ENCODE peak calls at places on chromosomes 16 and 17, in seven cellular contexts. One of them, this sample, is unnamed.

GRCh38 chr16:71882505-71883192 is 1.3 kb downstream of the ZNF821 start:
- DNase-seq in adipocyte: peak; percentile 95
- DNase-seq in SW 1271: peak; percentile 80
- DNase-seq in stimulated activated naive CD8-positive, alpha-beta T cell treated with anti-CD3 and anti-CD28 coated beads, Interleukin-15, Interleukin-2, amounts not matched to agents 100 U/mL and 50 U/mL, for 24 hours: peak; percentile 80
- DNase-seq in NCI-H460: peak; percentile 63
- DNase-seq in stimulated activated CD8-positive, alpha-beta memory T cell treated with anti-CD3 and anti-CD28 coated beads, Interleukin-4, amount 100 ng/mL, for 24 hours: peak; percentile 40
- DNase-seq in tibial nerve: peak; percentile 98
- DNase-seq in this sample: peak; percentile 82

GRCh38 chr16:48948911-48949310 is 332.7 kb downstream of the CBLN1 start:
- DNase-seq in adipocyte: no peak
- DNase-seq in stimulated activated naive CD8-positive, alpha-beta T cell treated with anti-CD3 and anti-CD28 coated beads, Interleukin-15, Interleukin-2, amounts not matched to agents 100 U/mL and 50 U/mL, for 24 hours: no peak
- DNase-seq in SW 1271: no peak
- DNase-seq in NCI-H460: no peak
- DNase-seq in stimulated activated CD8-positive, alpha-beta memory T cell treated with anti-CD3 and anti-CD28 coated beads, Interleukin-4, amount 100 ng/mL, for 24 hours: no peak
- DNase-seq in tibial nerve: no peak
- DNase-seq in this sample: no peak

GRCh38 chr16:47236716-47237115 is 93.0 kb upstream of the NETO2 start:
- DNase-seq in SW 1271: no peak
- DNase-seq in adipocyte: no peak
- DNase-seq in tibial nerve: no peak
- DNase-seq in stimulated activated CD8-positive, alpha-beta memory T cell treated with anti-CD3 and anti-CD28 coated beads, Interleukin-4, amount 100 ng/mL, for 24 hours: no peak
- DNase-seq in stimulated activated naive CD8-positive, alpha-beta T cell treated with anti-CD3 and anti-CD28 coated beads, Interleukin-15, Interleukin-2, amounts not matched to agents 100 U/mL and 50 U/mL, for 24 hours: no peak
- DNase-seq in NCI-H460: no peak
- DNase-seq in this sample: no peak

GRCh38 chr16:4693956-4694663 is 748 bp downstream of the NUDT16L1 start:
- DNase-seq in tibial nerve: no peak
- DNase-seq in stimulated activated naive CD8-positive, alpha-beta T cell treated with anti-CD3 and anti-CD28 coated beads, Interleukin-15, Interleukin-2, amounts not matched to agents 100 U/mL and 50 U/mL, for 24 hours: peak; percentile 55
- DNase-seq in SW 1271: no peak
- DNase-seq in NCI-H460: no peak
- DNase-seq in adipocyte: peak; percentile 69
- DNase-seq in stimulated activated CD8-positive, alpha-beta memory T cell treated with anti-CD3 and anti-CD28 coated beads, Interleukin-4, amount 100 ng/mL, for 24 hours: peak; percentile 23
- DNase-seq in this sample: peak; percentile 36

GRCh38 chr17:47702391-47702995 is 8.5 kb downstream of the TBKBP1 start:
- DNase-seq in stimulated activated naive CD8-positive, alpha-beta T cell treated with anti-CD3 and anti-CD28 coated beads, Interleukin-15, Interleukin-2, amounts not matched to agents 100 U/mL and 50 U/mL, for 24 hours: no peak
- DNase-seq in SW 1271: no peak
- DNase-seq in stimulated activated CD8-positive, alpha-beta memory T cell treated with anti-CD3 and anti-CD28 coated beads, Interleukin-4, amount 100 ng/mL, for 24 hours: no peak
- DNase-seq in adipocyte: no peak
- DNase-seq in NCI-H460: no peak
- DNase-seq in tibial nerve: no peak
- DNase-seq in this sample: no peak

GRCh38 chr17:80649672-80650338 is 105.2 kb downstream of the RPTOR start:
- DNase-seq in adipocyte: peak; percentile 87
- DNase-seq in stimulated activated CD8-positive, alpha-beta memory T cell treated with anti-CD3 and anti-CD28 coated beads, Interleukin-4, amount 100 ng/mL, for 24 hours: peak; percentile 63
- DNase-seq in SW 1271: peak; percentile 17
- DNase-seq in tibial nerve: peak; percentile 43
- DNase-seq in stimulated activated naive CD8-positive, alpha-beta T cell treated with anti-CD3 and anti-CD28 coated beads, Interleukin-15, Interleukin-2, amounts not matched to agents 100 U/mL and 50 U/mL, for 24 hours: peak; percentile 83
- DNase-seq in NCI-H460: peak; percentile 25
- DNase-seq in this sample: peak; percentile 62

GRCh38 chr16:50270510-50271147 is 4.3 kb downstream of the ADCY7 start:
- DNase-seq in stimulated activated naive CD8-positive, alpha-beta T cell treated with anti-CD3 and anti-CD28 coated beads, Interleukin-15, Interleukin-2, amounts not matched to agents 100 U/mL and 50 U/mL, for 24 hours: no peak
- DNase-seq in stimulated activated CD8-positive, alpha-beta memory T cell treated with anti-CD3 and anti-CD28 coated beads, Interleukin-4, amount 100 ng/mL, for 24 hours: no peak
- DNase-seq in adipocyte: no peak
- DNase-seq in SW 1271: no peak
- DNase-seq in NCI-H460: no peak
- DNase-seq in tibial nerve: no peak
- DNase-seq in this sample: no peak

GRCh38 chr16:22915003-22915402 is 101.0 kb downstream of the HS3ST2 start:
- DNase-seq in NCI-H460: no peak
- DNase-seq in stimulated activated CD8-positive, alpha-beta memory T cell treated with anti-CD3 and anti-CD28 coated beads, Interleukin-4, amount 100 ng/mL, for 24 hours: no peak
- DNase-seq in stimulated activated naive CD8-positive, alpha-beta T cell treated with anti-CD3 and anti-CD28 coated beads, Interleukin-15, Interleukin-2, amounts not matched to agents 100 U/mL and 50 U/mL, for 24 hours: no peak
- DNase-seq in adipocyte: no peak
- DNase-seq in SW 1271: no peak
- DNase-seq in tibial nerve: no peak
- DNase-seq in this sample: peak; percentile 48

GRCh38 chr17:41919165-41919817 is 540 bp upstream of the ACLY start:
- DNase-seq in NCI-H460: no peak
- DNase-seq in tibial nerve: peak; percentile 55
- DNase-seq in stimulated activated naive CD8-positive, alpha-beta T cell treated with anti-CD3 and anti-CD28 coated beads, Interleukin-15, Interleukin-2, amounts not matched to agents 100 U/mL and 50 U/mL, for 24 hours: no peak
- DNase-seq in adipocyte: peak; percentile 85
- DNase-seq in stimulated activated CD8-positive, alpha-beta memory T cell treated with anti-CD3 and anti-CD28 coated beads, Interleukin-4, amount 100 ng/mL, for 24 hours: no peak
- DNase-seq in SW 1271: peak; percentile 55
- DNase-seq in this sample: peak; percentile 77

GRCh38 chr16:25841776-25842175 is 150.0 kb downstream of the HS3ST4 start:
- DNase-seq in stimulated activated naive CD8-positive, alpha-beta T cell treated with anti-CD3 and anti-CD28 coated beads, Interleukin-15, Interleukin-2, amounts not matched to agents 100 U/mL and 50 U/mL, for 24 hours: no peak
- DNase-seq in NCI-H460: no peak
- DNase-seq in tibial nerve: no peak
- DNase-seq in SW 1271: no peak
- DNase-seq in stimulated activated CD8-positive, alpha-beta memory T cell treated with anti-CD3 and anti-CD28 coated beads, Interleukin-4, amount 100 ng/mL, for 24 hours: no peak
- DNase-seq in adipocyte: no peak
- DNase-seq in this sample: no peak

GRCh38 chr16:73020409-73020884 is 27.5 kb downstream of the ZFHX3 start:
- DNase-seq in tibial nerve: peak; percentile 73
- DNase-seq in adipocyte: peak; percentile 97
- DNase-seq in stimulated activated naive CD8-positive, alpha-beta T cell treated with anti-CD3 and anti-CD28 coated beads, Interleukin-15, Interleukin-2, amounts not matched to agents 100 U/mL and 50 U/mL, for 24 hours: no peak
- DNase-seq in NCI-H460: peak; percentile 83
- DNase-seq in stimulated activated CD8-positive, alpha-beta memory T cell treated with anti-CD3 and anti-CD28 coated beads, Interleukin-4, amount 100 ng/mL, for 24 hours: no peak
- DNase-seq in SW 1271: no peak
- DNase-seq in this sample: peak; percentile 77

GRCh38 chr17:59647288-59647687 is 27.6 kb downstream of the CLTC start:
- DNase-seq in SW 1271: no peak
- DNase-seq in NCI-H460: no peak
- DNase-seq in adipocyte: no peak
- DNase-seq in stimulated activated CD8-positive, alpha-beta memory T cell treated with anti-CD3 and anti-CD28 coated beads, Interleukin-4, amount 100 ng/mL, for 24 hours: no peak
- DNase-seq in tibial nerve: no peak
- DNase-seq in stimulated activated naive CD8-positive, alpha-beta T cell treated with anti-CD3 and anti-CD28 coated beads, Interleukin-15, Interleukin-2, amounts not matched to agents 100 U/mL and 50 U/mL, for 24 hours: no peak
- DNase-seq in this sample: no peak

GRCh38 chr17:28982191-28982793 is 23.5 kb downstream of the SEZ6 start:
- DNase-seq in stimulated activated CD8-positive, alpha-beta memory T cell treated with anti-CD3 and anti-CD28 coated beads, Interleukin-4, amount 100 ng/mL, for 24 hours: peak; percentile 22
- DNase-seq in SW 1271: no peak
- DNase-seq in stimulated activated naive CD8-positive, alpha-beta T cell treated with anti-CD3 and anti-CD28 coated beads, Interleukin-15, Interleukin-2, amounts not matched to agents 100 U/mL and 50 U/mL, for 24 hours: peak; percentile 45
- DNase-seq in NCI-H460: no peak
- DNase-seq in adipocyte: no peak
- DNase-seq in tibial nerve: peak; percentile 48
- DNase-seq in this sample: no peak

GRCh38 chr17:36133629-36134259 is 30.1 kb downstream of the CCL4 start:
- DNase-seq in stimulated activated naive CD8-positive, alpha-beta T cell treated with anti-CD3 and anti-CD28 coated beads, Interleukin-15, Interleukin-2, amounts not matched to agents 100 U/mL and 50 U/mL, for 24 hours: no peak
- DNase-seq in adipocyte: no peak
- DNase-seq in SW 1271: no peak
- DNase-seq in NCI-H460: no peak
- DNase-seq in tibial nerve: peak; percentile 56
- DNase-seq in stimulated activated CD8-positive, alpha-beta memory T cell treated with anti-CD3 and anti-CD28 coated beads, Interleukin-4, amount 100 ng/mL, for 24 hours: no peak
- DNase-seq in this sample: no peak

GRCh38 chr17:29847527-29847931 is 82.5 kb downstream of the SSH2 start:
- DNase-seq in NCI-H460: no peak
- DNase-seq in adipocyte: peak; percentile 26
- DNase-seq in stimulated activated naive CD8-positive, alpha-beta T cell treated with anti-CD3 and anti-CD28 coated beads, Interleukin-15, Interleukin-2, amounts not matched to agents 100 U/mL and 50 U/mL, for 24 hours: no peak
- DNase-seq in SW 1271: no peak
- DNase-seq in tibial nerve: no peak
- DNase-seq in stimulated activated CD8-positive, alpha-beta memory T cell treated with anti-CD3 and anti-CD28 coated beads, Interleukin-4, amount 100 ng/mL, for 24 hours: no peak
- DNase-seq in this sample: no peak

GRCh38 chr17:69485126-69485724 is 70.7 kb downstream of the MAP2K6 start:
- DNase-seq in SW 1271: no peak
- DNase-seq in NCI-H460: no peak
- DNase-seq in stimulated activated naive CD8-positive, alpha-beta T cell treated with anti-CD3 and anti-CD28 coated beads, Interleukin-15, Interleukin-2, amounts not matched to agents 100 U/mL and 50 U/mL, for 24 hours: no peak
- DNase-seq in adipocyte: no peak
- DNase-seq in stimulated activated CD8-positive, alpha-beta memory T cell treated with anti-CD3 and anti-CD28 coated beads, Interleukin-4, amount 100 ng/mL, for 24 hours: no peak
- DNase-seq in tibial nerve: peak; percentile 86
- DNase-seq in this sample: no peak

GRCh38 chr17:67959510-67959909 is 36.8 kb downstream of the C17orf58 start:
- DNase-seq in NCI-H460: no peak
- DNase-seq in adipocyte: no peak
- DNase-seq in stimulated activated naive CD8-positive, alpha-beta T cell treated with anti-CD3 and anti-CD28 coated beads, Interleukin-15, Interleukin-2, amounts not matched to agents 100 U/mL and 50 U/mL, for 24 hours: no peak
- DNase-seq in SW 1271: no peak
- DNase-seq in tibial nerve: no peak
- DNase-seq in stimulated activated CD8-positive, alpha-beta memory T cell treated with anti-CD3 and anti-CD28 coated beads, Interleukin-4, amount 100 ng/mL, for 24 hours: no peak
- DNase-seq in this sample: no peak

GRCh38 chr17:81428121-81428515 is 32.9 kb downstream of the BAHCC1 start:
- DNase-seq in NCI-H460: no peak
- DNase-seq in stimulated activated naive CD8-positive, alpha-beta T cell treated with anti-CD3 and anti-CD28 coated beads, Interleukin-15, Interleukin-2, amounts not matched to agents 100 U/mL and 50 U/mL, for 24 hours: no peak
- DNase-seq in adipocyte: no peak
- DNase-seq in stimulated activated CD8-positive, alpha-beta memory T cell treated with anti-CD3 and anti-CD28 coated beads, Interleukin-4, amount 100 ng/mL, for 24 hours: no peak
- DNase-seq in tibial nerve: no peak
- DNase-seq in SW 1271: no peak
- DNase-seq in this sample: no peak

GRCh38 chr16:86768231-86768791 is 190.0 kb downstream of the FOXL1 start:
- DNase-seq in tibial nerve: no peak
- DNase-seq in stimulated activated CD8-positive, alpha-beta memory T cell treated with anti-CD3 and anti-CD28 coated beads, Interleukin-4, amount 100 ng/mL, for 24 hours: no peak
- DNase-seq in SW 1271: no peak
- DNase-seq in adipocyte: no peak
- DNase-seq in stimulated activated naive CD8-positive, alpha-beta T cell treated with anti-CD3 and anti-CD28 coated beads, Interleukin-15, Interleukin-2, amounts not matched to agents 100 U/mL and 50 U/mL, for 24 hours: no peak
- DNase-seq in NCI-H460: no peak
- DNase-seq in this sample: no peak

GRCh38 chr17:73288534-73289302 is 23.1 kb downstream of the CDC42EP4 start:
- DNase-seq in tibial nerve: no peak
- DNase-seq in adipocyte: no peak
- DNase-seq in NCI-H460: no peak
- DNase-seq in stimulated activated CD8-positive, alpha-beta memory T cell treated with anti-CD3 and anti-CD28 coated beads, Interleukin-4, amount 100 ng/mL, for 24 hours: no peak
- DNase-seq in stimulated activated naive CD8-positive, alpha-beta T cell treated with anti-CD3 and anti-CD28 coated beads, Interleukin-15, Interleukin-2, amounts not matched to agents 100 U/mL and 50 U/mL, for 24 hours: no peak
- DNase-seq in SW 1271: no peak
- DNase-seq in this sample: no peak

GRCh38 chr17:5883775-5884665 is 186.2 kb upstream of the WSCD1 start:
- DNase-seq in NCI-H460: no peak
- DNase-seq in SW 1271: no peak
- DNase-seq in stimulated activated naive CD8-positive, alpha-beta T cell treated with anti-CD3 and anti-CD28 coated beads, Interleukin-15, Interleukin-2, amounts not matched to agents 100 U/mL and 50 U/mL, for 24 hours: no peak
- DNase-seq in adipocyte: no peak
- DNase-seq in tibial nerve: no peak
- DNase-seq in stimulated activated CD8-positive, alpha-beta memory T cell treated with anti-CD3 and anti-CD28 coated beads, Interleukin-4, amount 100 ng/mL, for 24 hours: no peak
- DNase-seq in this sample: no peak

GRCh38 chr16:71205482-71206131 is 24.9 kb downstream of the HYDIN start:
- DNase-seq in adipocyte: no peak
- DNase-seq in NCI-H460: no peak
- DNase-seq in SW 1271: no peak
- DNase-seq in stimulated activated naive CD8-positive, alpha-beta T cell treated with anti-CD3 and anti-CD28 coated beads, Interleukin-15, Interleukin-2, amounts not matched to agents 100 U/mL and 50 U/mL, for 24 hours: no peak
- DNase-seq in stimulated activated CD8-positive, alpha-beta memory T cell treated with anti-CD3 and anti-CD28 coated beads, Interleukin-4, amount 100 ng/mL, for 24 hours: no peak
- DNase-seq in tibial nerve: no peak
- DNase-seq in this sample: no peak

GRCh38 chr17:65662166-65662565 is 100.7 kb upstream of the AXIN2 start:
- DNase-seq in SW 1271: no peak
- DNase-seq in NCI-H460: no peak
- DNase-seq in adipocyte: peak; percentile 79
- DNase-seq in stimulated activated naive CD8-positive, alpha-beta T cell treated with anti-CD3 and anti-CD28 coated beads, Interleukin-15, Interleukin-2, amounts not matched to agents 100 U/mL and 50 U/mL, for 24 hours: no peak
- DNase-seq in stimulated activated CD8-positive, alpha-beta memory T cell treated with anti-CD3 and anti-CD28 coated beads, Interleukin-4, amount 100 ng/mL, for 24 hours: no peak
- DNase-seq in tibial nerve: no peak
- DNase-seq in this sample: no peak

GRCh38 chr16:30896890-30897730 is 696 bp downstream of the CTF1 start:
- DNase-seq in stimulated activated CD8-positive, alpha-beta memory T cell treated with anti-CD3 and anti-CD28 coated beads, Interleukin-4, amount 100 ng/mL, for 24 hours: peak; percentile 67
- DNase-seq in adipocyte: peak; percentile 97
- DNase-seq in stimulated activated naive CD8-positive, alpha-beta T cell treated with anti-CD3 and anti-CD28 coated beads, Interleukin-15, Interleukin-2, amounts not matched to agents 100 U/mL and 50 U/mL, for 24 hours: peak; percentile 86
- DNase-seq in tibial nerve: peak; percentile 85
- DNase-seq in NCI-H460: peak; percentile 86
- DNase-seq in SW 1271: peak; percentile 78
- DNase-seq in this sample: peak; percentile 82

GRCh38 chr17:81401727-81402529 is 6.7 kb downstream of the BAHCC1 start:
- DNase-seq in stimulated activated CD8-positive, alpha-beta memory T cell treated with anti-CD3 and anti-CD28 coated beads, Interleukin-4, amount 100 ng/mL, for 24 hours: no peak
- DNase-seq in SW 1271: no peak
- DNase-seq in adipocyte: no peak
- DNase-seq in tibial nerve: no peak
- DNase-seq in stimulated activated naive CD8-positive, alpha-beta T cell treated with anti-CD3 and anti-CD28 coated beads, Interleukin-15, Interleukin-2, amounts not matched to agents 100 U/mL and 50 U/mL, for 24 hours: no peak
- DNase-seq in NCI-H460: no peak
- DNase-seq in this sample: no peak

GRCh38 chr17:48723555-48724239 is 712 bp downstream of the PRAC2 start:
- DNase-seq in NCI-H460: no peak
- DNase-seq in adipocyte: no peak
- DNase-seq in stimulated activated naive CD8-positive, alpha-beta T cell treated with anti-CD3 and anti-CD28 coated beads, Interleukin-15, Interleukin-2, amounts not matched to agents 100 U/mL and 50 U/mL, for 24 hours: no peak
- DNase-seq in tibial nerve: no peak
- DNase-seq in stimulated activated CD8-positive, alpha-beta memory T cell treated with anti-CD3 and anti-CD28 coated beads, Interleukin-4, amount 100 ng/mL, for 24 hours: no peak
- DNase-seq in SW 1271: no peak
- DNase-seq in this sample: no peak

GRCh38 chr17:81166033-81166472 is at the start of gene AATK:
- DNase-seq in stimulated activated naive CD8-positive, alpha-beta T cell treated with anti-CD3 and anti-CD28 coated beads, Interleukin-15, Interleukin-2, amounts not matched to agents 100 U/mL and 50 U/mL, for 24 hours: no peak
- DNase-seq in adipocyte: peak; percentile 37
- DNase-seq in stimulated activated CD8-positive, alpha-beta memory T cell treated with anti-CD3 and anti-CD28 coated beads, Interleukin-4, amount 100 ng/mL, for 24 hours: no peak
- DNase-seq in SW 1271: no peak
- DNase-seq in NCI-H460: no peak
- DNase-seq in tibial nerve: no peak
- DNase-seq in this sample: no peak

GRCh38 chr16:31113420-31114124 is 3.9 kb upstream of the KAT8 start:
- DNase-seq in SW 1271: no peak
- DNase-seq in adipocyte: no peak
- DNase-seq in tibial nerve: no peak
- DNase-seq in NCI-H460: no peak
- DNase-seq in stimulated activated naive CD8-positive, alpha-beta T cell treated with anti-CD3 and anti-CD28 coated beads, Interleukin-15, Interleukin-2, amounts not matched to agents 100 U/mL and 50 U/mL, for 24 hours: no peak
- DNase-seq in stimulated activated CD8-positive, alpha-beta memory T cell treated with anti-CD3 and anti-CD28 coated beads, Interleukin-4, amount 100 ng/mL, for 24 hours: no peak
- DNase-seq in this sample: no peak

GRCh38 chr17:64784353-64784798 is 122.3 kb upstream of the SMURF2 start:
- DNase-seq in adipocyte: no peak
- DNase-seq in NCI-H460: no peak
- DNase-seq in tibial nerve: no peak
- DNase-seq in stimulated activated naive CD8-positive, alpha-beta T cell treated with anti-CD3 and anti-CD28 coated beads, Interleukin-15, Interleukin-2, amounts not matched to agents 100 U/mL and 50 U/mL, for 24 hours: no peak
- DNase-seq in SW 1271: no peak
- DNase-seq in stimulated activated CD8-positive, alpha-beta memory T cell treated with anti-CD3 and anti-CD28 coated beads, Interleukin-4, amount 100 ng/mL, for 24 hours: no peak
- DNase-seq in this sample: no peak

GRCh38 chr16:1913327-1914083 is 4.7 kb downstream of the HS3ST6 start:
- DNase-seq in SW 1271: no peak
- DNase-seq in stimulated activated CD8-positive, alpha-beta memory T cell treated with anti-CD3 and anti-CD28 coated beads, Interleukin-4, amount 100 ng/mL, for 24 hours: no peak
- DNase-seq in stimulated activated naive CD8-positive, alpha-beta T cell treated with anti-CD3 and anti-CD28 coated beads, Interleukin-15, Interleukin-2, amounts not matched to agents 100 U/mL and 50 U/mL, for 24 hours: no peak
- DNase-seq in tibial nerve: no peak
- DNase-seq in NCI-H460: no peak
- DNase-seq in adipocyte: no peak
- DNase-seq in this sample: peak; percentile 62

This sample was measured in RWPE1.